ENCODE peak calls at places on chromosomes 4 and X, in four cellular contexts. C is brain microvascular endothelial cell, R is lung, H is foreskin fibroblast. K is an unnamed sample.

GRCh38 chr4:141346144-141346543 is 125.4 kb downstream of the ZNF330 start:
- DNase-seq in C (peak), R (no peak), H (peak), K (peak)

GRCh38 chr4:124997907-124998306 is 285.4 kb upstream of the ANKRD50 start:
- DNase-seq in C (no peak), R (no peak), H (no peak), K (no peak)

GRCh38 chrX:953879-954482 is 258.5 kb downstream of the CRLF2 start:
- DNase-seq in C (no peak), R (no peak), H (no peak), K (no peak)

GRCh38 chr4:123308667-123309066 is 87.9 kb upstream of the SPRY1 start:
- DNase-seq in C (no peak), R (no peak), H (no peak), K (no peak)

GRCh38 chrX:24117288-24117687 is 32.2 kb upstream of the ZFX start:
- DNase-seq in C (peak), R (no peak), H (peak), K (peak)

GRCh38 chr4:110970642-110971041 is 347.8 kb upstream of the PITX2 start:
- DNase-seq in C (peak), R (no peak), H (peak), K (peak)

GRCh38 chr4:152385551-152385950 is 150.3 kb downstream of the FBXW7 start:
- DNase-seq in C (no peak), R (no peak), H (peak), K (no peak)

GRCh38 chr4:112519689-112520597 is 4.0 kb upstream of the NEUROG2 start:
- DNase-seq in C (no peak), R (no peak), H (no peak), K (no peak)

GRCh38 chr4:94455081-94455480 is 3.3 kb downstream of the PDLIM5 start:
- DNase-seq in C (peak), R (no peak), H (peak), K (no peak)

GRCh38 chrX:39689374-39690104 is 408.2 kb downstream of the BCOR start:
- DNase-seq in C (no peak), R (no peak), H (peak), K (no peak)

GRCh38 chrX:68433155-68433980 is at the start of gene OPHN1:
- DNase-seq in C (peak), R (peak), H (peak), K (no peak)

GRCh38 chr4:3408793-3409330 is 32.9 kb upstream of the HGFAC start:
- DNase-seq in C (no peak), R (no peak), H (no peak), K (no peak)

GRCh38 chr4:123921339-123921738 is 524.7 kb downstream of the SPRY1 start:
- DNase-seq in C (no peak), R (no peak), H (no peak), K (no peak)

GRCh38 chrX:22323541-22323940 is 50.8 kb downstream of the CBLL2 start:
- DNase-seq in C (peak), R (no peak), H (peak), K (peak)

GRCh38 chr4:166087569-166087968 is 214.5 kb downstream of the TLL1 start:
- DNase-seq in C (no peak), R (no peak), H (no peak), K (no peak)

GRCh38 chrX:38806054-38806389 is 4.8 kb downstream of the MID1IP1 start:
- DNase-seq in C (no peak), R (no peak), H (peak), K (no peak)

GRCh38 chr4:26217961-26218676 is 102.7 kb upstream of the RBPJ start:
- DNase-seq in C (no peak), R (no peak), H (peak), K (no peak)

GRCh38 chr4:26793750-26794149 is 66.9 kb upstream of the STIM2 start:
- DNase-seq in C (no peak), R (no peak), H (no peak), K (no peak)

GRCh38 chr4:98203406-98204235 is 57.6 kb upstream of the RAP1GDS1 start:
- DNase-seq in C (no peak), R (no peak), H (no peak), K (no peak)

GRCh38 chr4:74038161-74039064 is at the start of gene CXCL3:
- DNase-seq in C (peak), R (peak), H (peak), K (no peak)

GRCh38 chr4:172096771-172097170 is 283.6 kb downstream of the GALNTL6 start:
- DNase-seq in C (no peak), R (no peak), H (no peak), K (no peak)

GRCh38 chr4:86910369-86910768 is 18.1 kb upstream of the C4orf36 start:
- DNase-seq in C (no peak), R (no peak), H (no peak), K (no peak)

GRCh38 chr4:48187813-48188212 is 53.8 kb upstream of the TXK start:
- DNase-seq in C (no peak), R (no peak), H (no peak), K (no peak)

GRCh38 chr4:6803246-6803645 is 20.7 kb downstream of the KIAA0232 start:
- DNase-seq in C (no peak), R (no peak), H (no peak), K (no peak)

GRCh38 chr4:6802050-6802449 is 19.5 kb downstream of the KIAA0232 start:
- DNase-seq in C (no peak), R (no peak), H (no peak), K (no peak)

GRCh38 chr4:6799091-6799490 is 16.6 kb downstream of the KIAA0232 start:
- DNase-seq in C (no peak), R (no peak), H (no peak), K (no peak)

GRCh38 chr4:6804082-6804752 is 21.7 kb downstream of the KIAA0232 start:
- DNase-seq in C (no peak), R (no peak), H (no peak), K (no peak)

GRCh38 chr4:6802626-6803025 is 20.1 kb downstream of the KIAA0232 start:
- DNase-seq in C (no peak), R (no peak), H (no peak), K (no peak)
- TF ChIP-seq CTCF in C (no peak), R (no peak), H (no peak), K (no peak)

DNA sequence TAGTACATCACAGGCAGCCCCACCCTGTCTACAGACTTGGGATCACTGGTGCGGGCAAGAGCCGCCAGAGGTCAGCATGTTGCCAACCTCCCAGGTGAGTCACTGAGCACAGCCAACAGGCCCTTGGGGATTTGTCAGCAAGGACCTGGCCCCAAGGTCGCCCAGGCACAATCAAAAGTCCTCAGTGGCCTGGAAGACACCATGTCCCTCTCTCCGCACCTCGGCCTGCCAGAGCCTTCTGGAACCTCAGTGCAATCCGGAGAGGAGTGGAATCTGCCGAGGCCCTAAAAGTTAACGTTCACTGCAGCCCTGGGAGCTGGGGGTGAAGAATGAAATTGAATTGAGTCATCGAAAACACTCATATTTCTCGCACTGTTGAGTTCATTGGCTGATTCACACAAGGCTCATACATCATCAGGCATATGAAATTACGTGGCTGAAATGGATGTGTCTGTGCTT is 74.3 kb downstream of the WFS1 start:
- DNase-seq in C (peak), R (no peak), H (peak), K (no peak)
- TF ChIP-seq CTCF in C (no peak), R (no peak), H (no peak), K (no peak)

GRCh38 chr4:133154725-133155124 is 5.6 kb downstream of the PCDH10 start:
- DNase-seq in C (peak), R (no peak), H (peak), K (no peak)
- TF ChIP-seq CTCF in C (peak), R (no peak), H (peak), K (peak)

DNA sequence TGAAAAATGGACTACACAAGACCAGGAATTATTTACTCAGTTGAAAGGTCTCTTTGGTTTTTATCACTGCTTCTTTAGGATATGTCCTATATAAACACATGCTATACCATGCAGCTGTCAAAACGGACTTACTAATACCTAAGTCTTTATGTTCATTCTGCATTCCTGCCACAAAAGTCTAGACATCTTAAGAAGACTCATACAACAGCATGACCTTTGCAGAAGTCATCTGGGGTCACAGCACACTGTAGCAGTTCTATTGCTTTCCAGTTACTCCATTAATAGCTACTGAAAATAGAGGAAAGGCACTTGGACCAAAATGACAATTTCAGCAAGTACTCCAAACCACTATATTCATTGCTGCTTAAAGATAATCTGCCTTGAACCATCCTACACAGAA is 53.2 kb downstream of the DDX60 start:
- DNase-seq in C (no peak), R (no peak), H (no peak), K (no peak)
- TF ChIP-seq CTCF in C (no peak), R (no peak), H (no peak), K (no peak)

DNA sequence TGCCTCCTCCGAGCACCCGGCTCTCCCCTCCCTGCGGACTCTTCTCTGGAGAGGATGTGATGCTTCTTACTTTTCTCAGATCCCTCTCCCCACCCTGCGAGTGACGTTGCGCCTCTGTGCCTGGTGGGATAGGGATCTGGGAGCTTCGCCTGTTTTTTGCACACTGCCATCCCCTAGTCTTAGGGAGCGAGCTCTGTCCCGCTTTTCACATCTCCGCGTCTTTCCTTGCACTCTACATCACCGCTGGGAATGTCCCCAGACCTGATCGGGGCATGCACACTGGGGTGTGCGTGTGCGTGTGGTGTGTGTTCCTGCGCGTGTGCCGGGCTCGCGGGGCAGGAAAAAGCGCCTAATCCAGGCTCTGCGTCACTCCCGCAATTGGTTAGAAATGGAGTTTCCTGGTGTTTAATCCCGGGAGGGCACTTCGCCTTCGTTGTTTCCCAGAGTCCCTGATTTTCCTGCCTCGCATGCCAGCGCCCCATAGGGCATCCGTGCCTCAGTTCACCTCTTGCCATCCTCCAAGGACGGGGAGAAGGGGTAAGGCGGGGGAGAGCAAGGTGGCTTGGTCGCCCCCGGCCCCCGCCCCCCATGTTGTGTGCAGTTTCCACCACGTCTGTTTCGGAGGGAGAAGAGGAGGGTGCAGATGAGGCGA is 909 bp upstream of the TBC1D1 start:
- DNase-seq in C (no peak), R (no peak), H (peak), K (no peak)
- TF ChIP-seq CTCF in C (no peak), R (no peak), H (no peak), K (no peak)

GRCh38 chr4:83489711-83490326 is 4.9 kb upstream of the ABRAXAS1 start:
- DNase-seq in C (no peak), R (no peak), H (no peak), K (no peak)
- TF ChIP-seq CTCF in C (peak), R (no peak), H (no peak), K (no peak)

DNA sequence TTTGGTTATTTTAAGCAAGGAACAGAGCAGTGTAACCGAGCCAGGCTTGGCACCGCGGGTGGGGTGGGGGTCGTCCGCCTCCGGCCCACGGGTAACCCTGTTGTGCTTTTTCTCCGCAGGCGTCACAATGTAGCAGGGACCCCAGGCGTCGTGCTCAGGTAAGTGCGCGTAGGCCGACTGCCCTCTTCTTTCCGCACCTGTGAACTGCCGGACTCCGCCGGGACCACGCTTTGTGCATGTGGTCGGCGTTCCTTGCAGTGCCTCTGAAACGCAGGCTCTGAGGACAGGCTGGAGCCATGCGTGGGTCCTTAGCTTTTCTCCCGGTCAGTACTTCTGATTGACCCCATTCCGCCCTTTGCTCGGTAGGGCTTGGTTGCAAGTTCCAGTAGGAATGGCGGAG is 24.9 kb downstream of the PCGF3 start:
- DNase-seq in C (no peak), R (no peak), H (no peak), K (no peak)
- TF ChIP-seq CTCF in C (no peak), R (no peak), H (no peak), K (no peak)

GRCh38 chr4:2280531-2281300 is 18.8 kb upstream of the MXD4 start:
- DNase-seq in C (no peak), R (no peak), H (peak), K (no peak)

GRCh38 chr4:2284161-2284933 is 22.4 kb upstream of the MXD4 start:
- DNase-seq in C (no peak), R (no peak), H (no peak), K (no peak)

GRCh38 chr4:2283199-2283711 is 21.3 kb upstream of the MXD4 start:
- DNase-seq in C (no peak), R (no peak), H (no peak), K (no peak)

GRCh38 chr4:2284934-2285664 is 23.2 kb upstream of the MXD4 start:
- DNase-seq in C (peak), R (no peak), H (peak), K (no peak)

GRCh38 chr4:2281575-2282343 is 19.9 kb upstream of the MXD4 start:
- DNase-seq in C (no peak), R (no peak), H (no peak), K (no peak)
- TF ChIP-seq CTCF in C (peak), R (no peak), H (no peak), K (peak)

K was measured in HFF-Myc.